ENCODE peak calls at places on chromosomes 12 and 14, in six cellular contexts. Y is adipocyte; T is transverse colon; A is glutamatergic neuron; D is brain pericyte; N is activated CD4-positive, CD25-positive, alpha-beta regulatory T cell treated with anti-CD3 and anti-CD28 coated beads, Interleukin-2, amount 50 U/mL, for 72 hours. I is an unnamed sample.

GRCh38 chr12:6540181-6540877 is 6.0 kb downstream of the GAPDH start:
- DNase-seq in Y (peak), T (peak), A (peak), D (no peak), N (peak), I (peak)

GRCh38 chr12:104792570-104792969 is 165.5 kb downstream of the SLC41A2 start:
- DNase-seq in Y (peak), N (no peak), T (no peak), D (peak), A (no peak), I (peak)

GRCh38 chr12:50505945-50506344 is 1.2 kb downstream of the DIP2B start:
- DNase-seq in T (peak), Y (peak), N (no peak), D (no peak), A (no peak), I (peak)

GRCh38 chr14:62117010-62117717 is 354.9 kb downstream of the SNAPC1 start:
- DNase-seq in T (peak), D (peak), N (peak), A (peak), Y (peak), I (peak)

GRCh38 chr14:30906752-30907658 is 32.6 kb downstream of the COCH start:
- DNase-seq in N (no peak), T (no peak), D (no peak), A (no peak), Y (peak), I (peak)

GRCh38 chr12:113777751-113778150 is 188.4 kb downstream of the RBM19 start:
- DNase-seq in A (no peak), T (no peak), N (no peak), D (no peak), Y (no peak), I (no peak)

GRCh38 chr12:22702690-22703089 is 77.7 kb downstream of the ETNK1 start:
- DNase-seq in A (no peak), T (no peak), Y (no peak), N (no peak), D (no peak), I (peak)

GRCh38 chr12:57604454-57605307 is at the start of gene DTX3:
- DNase-seq in T (no peak), N (no peak), A (peak), Y (peak), D (no peak), I (peak)

GRCh38 chr14:75738192-75738591 is 77.1 kb downstream of the TTLL5 start:
- DNase-seq in N (no peak), D (no peak), A (no peak), T (no peak), Y (peak), I (no peak)

GRCh38 chr12:69657376-69658137 is 41.5 kb downstream of the BEST3 start:
- DNase-seq in Y (no peak), D (peak), A (no peak), T (no peak), N (no peak), I (no peak)

GRCh38 chr14:45112886-45113772 is 21.2 kb downstream of the FKBP3 start:
- DNase-seq in A (no peak), T (no peak), D (no peak), N (no peak), Y (peak), I (peak)

GRCh38 chr14:75229923-75230792 is 48.5 kb upstream of the FOS start:
- DNase-seq in D (no peak), T (peak), Y (peak), N (peak), A (no peak), I (peak)

GRCh38 chr12:7989827-7990491 is 42.6 kb upstream of the FOXJ2 start:
- DNase-seq in D (no peak), N (peak), A (no peak), Y (no peak), T (peak), I (no peak)

GRCh38 chr14:105748204-105748578 is 221.8 kb downstream of the TMEM121 start:
- DNase-seq in T (no peak), Y (peak), N (no peak), D (no peak), A (no peak), I (peak)

GRCh38 chr14:75501080-75501479 is 21.2 kb upstream of the BATF start:
- DNase-seq in D (no peak), N (no peak), T (no peak), Y (no peak), A (no peak), I (no peak)

GRCh38 chr12:108589028-108589839 is 8.7 kb downstream of the TMEM119 start:
- DNase-seq in T (no peak), N (no peak), D (no peak), Y (peak), A (no peak), I (peak)

GRCh38 chr14:101196795-101197590 is 293.5 kb upstream of the RTL1 start:
- DNase-seq in D (no peak), N (no peak), T (no peak), A (no peak), Y (no peak), I (no peak)

GRCh38 chr12:25692115-25693035 is 139.3 kb upstream of the LMNTD1 start:
- DNase-seq in D (no peak), Y (peak), A (no peak), T (no peak), N (no peak), I (peak)